ENCODE peak calls at places on chromosome 7, in ten cellular contexts. J is fibroblast of lung; Z is neural progenitor cell; G is RWPE2; V is aorta; F is effector memory CD4-positive, alpha-beta T cell; T is IMR-90; O is CD8-positive, alpha-beta T cell; Q is HL-60; N is ascending aorta. E is an unnamed sample.
A peak's percentile ranks its signal among the peaks of the same experiment; 100 is the strongest.

GRCh38 chr7:90111-91063 is 102.0 kb upstream of the FAM20C start:
- DNase-seq in J (peak; percentile 53), Z (no peak), G (no peak), V (no peak), F (no peak), T (peak; percentile 83), O (no peak), Q (no peak), N (peak; percentile 49), E (peak; percentile 75)

GRCh38 chr7:91945476-91945875 is 4.8 kb downstream of the AKAP9 start:
- DNase-seq in J (peak; percentile 29), Z (no peak), G (no peak), V (no peak), F (no peak), T (peak; percentile 75), O (no peak), Q (peak; percentile 50), N (no peak), E (peak; percentile 88)

GRCh38 chr7:132311747-132312146 is 264.5 kb downstream of the PLXNA4 start:
- DNase-seq in J (peak; percentile 26), Z (peak; percentile 36), G (no peak), V (no peak), F (no peak), T (no peak), O (no peak), Q (no peak), N (no peak), E (no peak)

GRCh38 chr7:47085491-47086275 is 496.2 kb downstream of the TNS3 start:
- DNase-seq in J (peak; percentile 27), Z (no peak), G (no peak), V (no peak), F (no peak), T (peak; percentile 32), O (no peak), Q (no peak), N (no peak), E (peak; percentile 36)

GRCh38 chr7:32070406-32071360 is at the start of gene PDE1C:
- DNase-seq in J (peak; percentile 62), Z (peak; percentile 64), G (no peak), V (no peak), F (no peak), T (peak; percentile 19), O (no peak), Q (no peak), N (no peak), E (peak; percentile 60)

GRCh38 chr7:2970307-2970664 is 73.4 kb downstream of the CARD11 start:
- DNase-seq in J (no peak), Z (no peak), G (no peak), V (no peak), F (no peak), T (no peak), O (no peak), Q (no peak), N (no peak), E (no peak)

GRCh38 chr7:148831782-148832181 is 52.3 kb downstream of the EZH2 start:
- DNase-seq in J (no peak), Z (no peak), G (no peak), V (no peak), F (no peak), T (no peak), O (no peak), Q (no peak), N (no peak), E (no peak)

GRCh38 chr7:133853706-133854276 is 273.3 kb upstream of the LRGUK start:
- DNase-seq in J (peak; percentile 91), Z (peak; percentile 72), G (peak; percentile 80), V (no peak), F (no peak), T (peak; percentile 90), O (no peak), Q (peak; percentile 55), N (no peak), E (peak; percentile 87)

GRCh38 chr7:29044529-29044928 is 86.4 kb upstream of the TRIL start:
- DNase-seq in J (peak; percentile 20), Z (no peak), G (no peak), V (no peak), F (no peak), T (no peak), O (no peak), Q (no peak), N (no peak), E (peak; percentile 50)

GRCh38 chr7:29019275-29019820 is 61.2 kb upstream of the TRIL start:
- DNase-seq in J (no peak), Z (no peak), G (no peak), V (no peak), F (no peak), T (no peak), O (no peak), Q (no peak), N (no peak), E (peak; percentile 40)

GRCh38 chr7:114087674-114088539 is 169.1 kb upstream of the PPP1R3A start:
- DNase-seq in J (peak; percentile 8), Z (peak; percentile 42), G (no peak), V (peak; percentile 78), F (no peak), T (no peak), O (no peak), Q (no peak), N (no peak), E (peak; percentile 16)

GRCh38 chr7:117283779-117284178 is 39.1 kb downstream of the WNT2 start:
- DNase-seq in J (no peak), Z (no peak), G (no peak), V (no peak), F (no peak), T (no peak), O (no peak), Q (no peak), N (no peak), E (no peak)

GRCh38 chr7:45703911-45704682 is 129.9 kb downstream of the ADCY1 start:
- DNase-seq in J (no peak), Z (no peak), G (no peak), V (no peak), F (no peak), T (no peak), O (peak; percentile 7), Q (no peak), N (peak; percentile 33), E (no peak)

GRCh38 chr7:16734148-16734726 is 19.3 kb upstream of the TSPAN13 start:
- DNase-seq in J (no peak), Z (no peak), G (no peak), V (no peak), F (no peak), T (no peak), O (no peak), Q (no peak), N (no peak), E (no peak)

GRCh38 chr7:106116162-106116704 is 4.1 kb upstream of the SYPL1 start:
- DNase-seq in J (no peak), Z (no peak), G (no peak), V (no peak), F (no peak), T (no peak), O (no peak), Q (no peak), N (no peak), E (no peak)

GRCh38 chr7:133775201-133775600 is 351.9 kb upstream of the LRGUK start:
- DNase-seq in J (no peak), Z (no peak), G (no peak), V (no peak), F (no peak), T (no peak), O (no peak), Q (no peak), N (no peak), E (no peak)

GRCh38 chr7:44740040-44740439 is 8.6 kb upstream of the ZMIZ2 start:
- DNase-seq in J (no peak), Z (no peak), G (no peak), V (no peak), F (no peak), T (no peak), O (no peak), Q (no peak), N (no peak), E (no peak)

GRCh38 chr7:73768661-73769480 is 1.2 kb downstream of the CLDN3 start:
- DNase-seq in J (no peak), Z (no peak), G (no peak), V (peak; percentile 56), F (no peak), T (no peak), O (no peak), Q (no peak), N (no peak), E (peak; percentile 7)

GRCh38 chr7:54664235-54665228 is 94.5 kb downstream of the SEC61G start:
- DNase-seq in J (peak; percentile 12), Z (peak; percentile 88), G (peak; percentile 73), V (peak; percentile 79), F (no peak), T (peak; percentile 2), O (no peak), Q (peak; percentile 7), N (no peak), E (peak; percentile 43)

GRCh38 chr7:127504715-127505114 is 80.7 kb downstream of the GCC1 start:
- DNase-seq in J (no peak), Z (peak; percentile 57), G (no peak), V (no peak), F (no peak), T (peak; percentile 4), O (no peak), Q (peak; percentile 29), N (no peak), E (peak; percentile 34)

GRCh38 chr7:106282374-106282773 is 2.4 kb downstream of the NAMPT start:
- DNase-seq in J (no peak), Z (no peak), G (no peak), V (no peak), F (no peak), T (no peak), O (no peak), Q (peak; percentile 43), N (no peak), E (no peak)

GRCh38 chr7:75536940-75537538 is 44.9 kb downstream of the SPDYE5 start:
- DNase-seq in J (no peak), Z (no peak), G (peak; percentile 42), V (peak; percentile 39), F (no peak), T (no peak), O (no peak), Q (no peak), N (no peak), E (no peak)
- H3K27ac ChIP-seq in J (no peak overlapping the region), Z (no peak overlapping the region), G (no peak overlapping the region), V (no peak overlapping the region), F (no peak overlapping the region), T (no peak overlapping the region), O (no peak overlapping the region), Q (no peak overlapping the region), N (no peak overlapping the region), E (no peak overlapping the region)

GRCh38 chr7:138595454-138595853 is 105.7 kb downstream of the SVOPL start:
- DNase-seq in J (no peak), Z (no peak), G (no peak), V (no peak), F (no peak), T (no peak), O (no peak), Q (no peak), N (no peak), E (no peak)
- H3K27ac ChIP-seq in J (no peak overlapping the region), Z (no peak overlapping the region), G (no peak overlapping the region), V (no peak overlapping the region), F (no peak overlapping the region), T (no peak overlapping the region), O (no peak overlapping the region), Q (no peak overlapping the region), N (no peak overlapping the region), E (no peak overlapping the region)

GRCh38 chr7:130897515-130898419 is 163.8 kb upstream of the KLF14 start:
- DNase-seq in J (no peak), Z (no peak), G (no peak), V (no peak), F (no peak), T (no peak), O (no peak), Q (no peak), N (peak; percentile 65), E (peak; percentile 47)
- H3K27ac ChIP-seq in J (peak overlapping the region; percentile 55), Z (no peak overlapping the region), G (peak overlapping the region; percentile 100), V (no peak overlapping the region), F (no peak overlapping the region), T (peak overlapping the region; percentile 71), O (no peak overlapping the region), Q (no peak overlapping the region), N (peak overlapping the region; percentile 93), E (peak overlapping the region; percentile 98)

GRCh38 chr7:138881578-138882188 is 83.7 kb upstream of the ATP6V0A4 start:
- DNase-seq in J (no peak), Z (no peak), G (no peak), V (no peak), F (no peak), T (no peak), O (no peak), Q (no peak), N (no peak), E (no peak)
- H3K27ac ChIP-seq in J (no peak overlapping the region), Z (no peak overlapping the region), G (no peak overlapping the region), V (no peak overlapping the region), F (no peak overlapping the region), T (no peak overlapping the region), O (no peak overlapping the region), Q (no peak overlapping the region), N (no peak overlapping the region), E (peak overlapping the region; percentile 55)

E was measured in GM23248.